ENCODE peak calls at places on chromosomes 7 and 10, in six cellular contexts. I is thyroid gland, Y is body of pancreas, X is stomach, R is tibial nerve, D is GM12892. P is an unnamed sample.

GRCh38 chr7:78635394-78635793 is 818.1 kb downstream of the MAGI2 start:
- DNase-seq in I (no peak), Y (no peak), X (no peak), R (no peak), D (no peak), P (no peak)

GRCh38 chr10:24444337-24444736 is 235.4 kb downstream of the KIAA1217 start:
- DNase-seq in I (no peak), Y (no peak), X (no peak), R (no peak), D (no peak), P (no peak)

GRCh38 chr10:133401500-133401899 is 7.5 kb downstream of the MTG1 start:
- DNase-seq in I (no peak), Y (no peak), X (peak), R (no peak), D (no peak), P (no peak)

GRCh38 chr7:76060842-76061241 is 12.9 kb downstream of the MDH2 start:
- DNase-seq in I (peak), Y (peak), X (peak), R (peak), D (no peak), P (peak)

GRCh38 chr10:124212702-124213101 is 119.3 kb upstream of the CHST15 start:
- DNase-seq in I (no peak), Y (no peak), X (no peak), R (no peak), D (no peak), P (no peak)

GRCh38 chr7:47885309-47886000 is 62.8 kb downstream of the PKD1L1 start:
- DNase-seq in I (no peak), Y (no peak), X (no peak), R (no peak), D (no peak), P (peak)

GRCh38 chr7:42492895-42493294 is 255.9 kb upstream of the GLI3 start:
- DNase-seq in I (no peak), Y (no peak), X (no peak), R (no peak), D (no peak), P (no peak)

GRCh38 chr10:7529638-7530037 is 118.8 kb upstream of the SFMBT2 start:
- DNase-seq in I (no peak), Y (no peak), X (no peak), R (no peak), D (no peak), P (peak)

GRCh38 chr7:69256634-69257081 is 341.6 kb upstream of the AUTS2 start:
- DNase-seq in I (peak), Y (peak), X (peak), R (peak), D (no peak), P (peak)

GRCh38 chr10:114084225-114084624 is 40.6 kb downstream of the ADRB1 start:
- DNase-seq in I (no peak), Y (no peak), X (no peak), R (no peak), D (no peak), P (no peak)

GRCh38 chr7:139617074-139617473 is 93.6 kb downstream of the CLEC2L start:
- DNase-seq in I (no peak), Y (no peak), X (no peak), R (no peak), D (no peak), P (no peak)

GRCh38 chr7:1638113-1638726 is 31.9 kb upstream of the ELFN1 start:
- DNase-seq in I (no peak), Y (no peak), X (no peak), R (no peak), D (no peak), P (no peak)

GRCh38 chr10:72088879-72089585 is 681 bp upstream of the SPOCK2 start:
- DNase-seq in I (no peak), Y (no peak), X (no peak), R (no peak), D (no peak), P (no peak)

GRCh38 chr10:70774810-70775678 is 10.1 kb downstream of the TBATA start:
- DNase-seq in I (peak), Y (peak), X (peak), R (no peak), D (no peak), P (peak)

GRCh38 chr7:139680676-139681462 is 96.9 kb downstream of the HIPK2 start:
- DNase-seq in I (peak), Y (peak), X (peak), R (no peak), D (no peak), P (no peak)

GRCh38 chr7:1855396-1856160 is 185.5 kb downstream of the ELFN1 start:
- DNase-seq in I (peak), Y (no peak), X (no peak), R (no peak), D (no peak), P (no peak)

GRCh38 chr7:158369866-158370265 is 217.8 kb downstream of the PTPRN2 start:
- DNase-seq in I (no peak), Y (no peak), X (no peak), R (no peak), D (no peak), P (no peak)

GRCh38 chr7:43926193-43927043 is at the start of gene UBE2D4:
- DNase-seq in I (peak), Y (peak), X (peak), R (peak), D (peak), P (peak)
- TF ChIP-seq POLR2A in I (peak), Y (peak), X (no peak), R (peak), D (peak), P (peak)

GRCh38 chr10:95561200-95562177 is at the start of gene SORBS1:
- DNase-seq in I (peak), Y (peak), X (peak), R (peak), D (peak), P (peak)
- TF ChIP-seq POLR2A in I (peak), Y (peak), X (no peak), R (peak), D (peak), P (peak)

DNA sequence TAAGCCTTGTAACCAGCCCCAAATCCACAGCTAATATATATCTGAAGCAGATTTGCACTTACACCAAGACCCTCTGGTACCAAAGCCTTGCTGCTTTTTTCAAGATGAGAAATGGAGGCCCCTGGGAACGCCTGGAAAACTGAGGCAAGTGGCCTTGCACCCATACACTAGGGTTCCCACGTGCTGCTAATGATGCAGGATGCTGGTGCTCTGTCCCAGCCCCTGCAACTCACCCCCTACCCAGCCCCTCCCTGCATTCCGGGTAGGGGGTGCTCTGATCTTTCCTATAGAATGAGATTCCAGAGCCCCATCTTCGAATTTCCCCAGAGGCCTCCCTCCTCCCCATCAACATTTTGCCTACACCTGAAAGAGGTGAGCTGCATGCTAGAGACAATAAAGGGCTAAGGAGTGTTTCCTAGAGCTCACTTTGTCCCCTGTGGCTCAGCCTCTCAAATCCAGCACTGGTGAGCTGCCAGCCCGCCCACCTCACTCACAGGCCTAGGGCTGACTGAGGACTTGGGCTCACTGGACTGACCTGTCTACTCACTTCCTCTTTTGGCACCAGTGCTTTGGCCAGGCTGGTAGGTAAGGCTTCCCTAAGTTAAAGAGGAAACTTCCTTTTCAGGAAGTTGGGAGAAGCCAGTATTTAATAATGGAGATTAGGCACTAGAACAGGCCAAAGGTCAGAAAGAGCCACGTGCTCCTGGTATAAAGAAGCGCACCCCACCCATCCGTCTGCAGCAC is 9.8 kb downstream of the RBP4 start:
- DNase-seq in I (no peak), Y (no peak), X (no peak), R (no peak), D (no peak), P (no peak)
- TF ChIP-seq POLR2A in I (no peak), Y (no peak), X (no peak), R (no peak), D (no peak), P (no peak)

GRCh38 chr10:21528452-21529235 is 3.2 kb upstream of the SKIDA1 start:
- DNase-seq in I (no peak), Y (no peak), X (no peak), R (no peak), D (no peak), P (no peak)

GRCh38 chr10:21525367-21526183 is at the start of gene SKIDA1:
- DNase-seq in I (peak), Y (peak), X (peak), R (peak), D (no peak), P (peak)

GRCh38 chr10:21527634-21528451 is 2.4 kb upstream of the SKIDA1 start:
- DNase-seq in I (no peak), Y (no peak), X (no peak), R (no peak), D (no peak), P (no peak)

GRCh38 chr10:21526184-21526951 is 886 bp upstream of the SKIDA1 start:
- DNase-seq in I (peak), Y (peak), X (peak), R (peak), D (peak), P (peak)

DNA sequence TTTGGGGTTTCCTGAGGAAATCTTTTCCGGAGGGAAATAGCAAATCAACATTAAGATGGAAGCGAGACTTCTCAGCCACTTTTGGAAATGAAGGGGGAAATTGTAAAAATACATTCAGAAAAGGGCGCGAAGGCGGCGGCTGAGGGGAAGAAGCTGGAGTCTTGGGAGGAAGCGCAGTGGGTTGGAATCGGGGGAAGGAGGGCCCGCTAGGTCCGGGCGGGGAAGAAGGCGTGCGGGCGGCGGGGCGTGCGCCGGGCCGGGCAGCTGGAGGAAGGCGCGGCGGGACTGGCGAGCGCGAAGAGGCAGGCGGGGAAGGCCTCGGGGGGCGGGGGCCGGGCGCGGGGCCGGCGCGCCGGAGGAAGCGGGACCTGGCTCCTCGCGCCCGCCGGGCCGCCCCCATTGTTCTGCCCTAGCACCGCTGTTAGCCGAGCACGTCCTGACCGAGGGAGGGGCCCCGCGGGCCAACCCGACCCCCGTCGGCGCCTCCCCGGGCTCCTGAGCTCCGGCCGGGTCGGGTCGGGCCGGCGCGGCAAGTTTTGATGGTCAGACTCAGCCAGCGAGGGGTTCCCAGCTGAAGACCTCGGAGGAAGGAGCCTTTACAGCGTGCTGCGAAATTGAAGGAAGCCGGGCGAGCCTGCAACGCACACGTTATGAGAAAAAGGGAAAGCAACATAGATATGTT is 1.6 kb upstream of the SKIDA1 start:
- DNase-seq in I (peak), Y (peak), X (peak), R (peak), D (peak), P (peak)
- TF ChIP-seq POLR2A in I (peak), Y (peak), X (no peak), R (peak), D (no peak), P (no peak)

GRCh38 chr7:84154991-84155781 is 39.4 kb downstream of the SEMA3A start:
- DNase-seq in I (no peak), Y (no peak), X (no peak), R (no peak), D (no peak), P (no peak)
- TF ChIP-seq POLR2A in I (no peak), Y (no peak), X (no peak), R (no peak), D (no peak), P (no peak)

DNA sequence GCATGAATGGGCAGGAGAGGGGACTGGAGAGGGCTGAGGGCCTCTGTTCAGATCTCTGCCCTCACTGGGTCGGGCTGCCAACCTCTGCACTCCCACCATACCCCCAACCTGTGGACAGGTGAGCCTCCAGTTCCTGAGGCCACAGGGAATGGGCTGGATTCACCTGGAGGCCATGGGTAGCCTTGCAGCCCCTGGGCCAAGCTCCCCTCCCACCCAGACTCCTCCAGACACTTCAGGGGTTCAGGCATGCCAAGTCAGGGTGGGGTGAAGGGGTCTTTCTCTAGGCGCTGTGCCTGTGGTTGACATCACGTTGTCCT is 80.5 kb downstream of the ZMIZ1 start:
- DNase-seq in I (no peak), Y (no peak), X (no peak), R (no peak), D (no peak), P (no peak)
- TF ChIP-seq POLR2A in I (no peak), Y (no peak), X (no peak), R (no peak), D (no peak), P (no peak)

GRCh38 chr7:26864309-26865093 is at the start of gene SKAP2:
- DNase-seq in I (peak), Y (peak), X (peak), R (peak), D (peak), P (peak)
- TF ChIP-seq POLR2A in I (peak), Y (peak), X (no peak), R (peak), D (peak), P (peak)

GRCh38 chr7:31214751-31215150 is 125.8 kb downstream of the NEUROD6 start:
- DNase-seq in I (no peak), Y (no peak), X (no peak), R (no peak), D (no peak), P (no peak)

GRCh38 chr7:31211281-31211680 is 129.2 kb downstream of the NEUROD6 start:
- DNase-seq in I (no peak), Y (no peak), X (no peak), R (no peak), D (no peak), P (no peak)
- TF ChIP-seq POLR2A in I (no peak), Y (no peak), X (no peak), R (no peak), D (no peak), P (no peak)

P was measured in testis.